ENCODE peak calls at places on chromosomes 5 and 9, in nine cellular contexts. L is right lobe of liver, K is lower lobe of right lung, E is ovary, A is heart left ventricle, P is fibroblast of lung, W is A549, B is prostate gland, V is adrenal gland. J is an unnamed sample. For H3K4me1, the result is how much of the 10 kb centered on the place peaks cover.

GRCh38 chr5:154107729-154108128 is 69.0 kb downstream of the MFAP3 start:
- DNase-seq in W (no peak), K (no peak), B (no peak), V (no peak), P (no peak), L (no peak), A (no peak), E (no peak), J (no peak)

GRCh38 chr9:19689324-19690087 is 99.3 kb downstream of the SLC24A2 start:
- DNase-seq in E (no peak), P (no peak), W (no peak), A (no peak), K (no peak), B (no peak), V (no peak), L (no peak), J (no peak)

GRCh38 chr5:7947301-7947700 is 78.4 kb downstream of the MTRR start:
- DNase-seq in W (no peak), B (no peak), A (no peak), L (no peak), P (no peak), E (no peak), V (no peak), K (no peak), J (no peak)

GRCh38 chr9:31259824-31260223 is 1124.6 kb upstream of the ACO1 start:
- DNase-seq in V (no peak), W (no peak), K (no peak), L (no peak), P (no peak), B (no peak), E (no peak), A (no peak), J (no peak)

GRCh38 chr9:82538634-82539033 is 524.3 kb downstream of the RASEF start:
- DNase-seq in P (peak), E (no peak), A (no peak), V (no peak), K (no peak), B (no peak), L (no peak), W (no peak), J (no peak)

GRCh38 chr5:145479862-145480261 is 355.3 kb downstream of the PRELID2 start:
- DNase-seq in W (no peak), B (no peak), L (no peak), E (no peak), V (no peak), K (no peak), A (no peak), P (peak), J (no peak)

GRCh38 chr5:178381921-178382688 is 149.5 kb upstream of the PHYKPL start:
- DNase-seq in V (no peak), E (peak), L (no peak), W (no peak), K (no peak), A (no peak), B (no peak), P (no peak), J (peak)

GRCh38 chr9:34650816-34651215 is 1.2 kb upstream of the IL11RA start:
- DNase-seq in P (peak), L (peak), E (peak), K (no peak), V (peak), W (no peak), B (no peak), A (no peak), J (no peak)

GRCh38 chr5:23631283-23632045 is 124.1 kb downstream of the PRDM9 start:
- DNase-seq in E (no peak), W (peak), V (no peak), B (no peak), P (peak), L (no peak), A (peak), K (no peak), J (no peak)

GRCh38 chr5:89572696-89573095 is 689.7 kb upstream of the MEF2C start:
- DNase-seq in V (no peak), W (no peak), B (no peak), L (no peak), P (peak), K (no peak), A (no peak), E (no peak), J (no peak)

GRCh38 chr5:77893225-77893860 is 117.2 kb upstream of the TBCA start:
- DNase-seq in P (peak), B (no peak), L (no peak), E (no peak), K (no peak), A (no peak), V (peak), W (peak), J (no peak)

GRCh38 chr5:169280286-169280685 is 20.7 kb downstream of the SLIT3 start:
- DNase-seq in B (no peak), P (peak), V (peak), L (no peak), K (no peak), E (peak), W (no peak), A (no peak), J (no peak)

GRCh38 chr9:134871941-134872340 is 8.7 kb upstream of the FCN2 start:
- DNase-seq in L (peak), A (peak), P (no peak), B (no peak), W (no peak), K (no peak), V (no peak), E (peak), J (peak)

GRCh38 chr9:3008091-3008490 is 164.2 kb upstream of the PUM3 start:
- DNase-seq in K (no peak), B (no peak), V (no peak), E (no peak), W (no peak), L (no peak), A (no peak), P (no peak), J (no peak)

DNA sequence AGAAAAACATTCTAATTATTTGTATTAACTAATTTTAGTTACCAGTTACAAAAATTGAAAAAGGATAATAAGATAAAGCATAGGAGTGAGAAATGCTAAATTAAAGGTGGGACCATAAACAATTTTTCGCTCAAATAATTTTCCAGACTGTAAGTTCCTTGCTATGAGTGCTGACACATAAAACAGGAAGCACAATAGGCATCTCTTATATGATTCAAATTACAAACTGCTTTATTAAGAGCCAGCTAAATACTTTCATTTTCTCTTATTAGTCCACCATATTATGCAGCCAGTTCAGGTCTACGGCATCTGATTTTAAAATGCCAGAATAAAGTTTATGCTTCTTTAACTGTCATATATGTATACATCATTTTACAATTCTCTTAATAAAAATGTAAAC is 4.4 kb downstream of the RC3H2 start:
- DNase-seq in B (no peak), L (no peak), E (no peak), K (no peak), A (no peak), W (no peak), V (no peak), P (peak), J (no peak)
- H3K4me1 ChIP-seq in B (under half), L (under half), E (under half), K (half or more), A (half or more), W (under half), V (under half), P (under half), J (under half)

DNA sequence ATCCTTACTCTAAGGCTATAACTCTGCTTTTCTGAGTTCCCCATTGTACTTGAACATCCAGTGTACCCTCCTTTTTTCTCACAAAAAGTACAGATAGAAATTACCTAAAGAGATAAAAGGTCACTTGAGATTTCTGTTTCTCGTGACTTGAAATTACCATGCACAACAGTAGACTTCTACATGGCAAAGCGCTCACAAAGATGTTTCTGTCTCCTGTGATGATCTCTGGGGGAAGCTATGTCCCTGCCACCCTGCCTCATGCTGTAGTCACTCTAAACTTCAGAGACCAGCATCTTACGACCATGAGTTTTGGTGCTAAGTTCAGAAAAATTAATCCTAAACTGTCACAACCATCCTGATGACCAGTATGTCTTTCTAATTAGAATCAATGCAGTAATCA is 36.2 kb downstream of the NFIB start:
- DNase-seq in B (no peak), L (no peak), E (no peak), A (no peak), K (no peak), W (no peak), P (no peak), V (no peak), J (no peak)
- H3K4me3 ChIP-seq in B (no peak), L (no peak), E (no peak), A (no peak), K (no peak), W (no peak), P (no peak), V (no peak), J (peak)

GRCh38 chr9:128495804-128496417 is 8.6 kb upstream of the GLE1 start:
- DNase-seq in E (no peak), W (no peak), K (no peak), V (no peak), P (no peak), B (no peak), L (peak), A (no peak), J (peak)
- TF ChIP-seq CTCF in E (no peak), W (no peak), K (no peak), V (no peak), P (no peak), B (no peak), L (peak), A (no peak), J (no peak)

DNA sequence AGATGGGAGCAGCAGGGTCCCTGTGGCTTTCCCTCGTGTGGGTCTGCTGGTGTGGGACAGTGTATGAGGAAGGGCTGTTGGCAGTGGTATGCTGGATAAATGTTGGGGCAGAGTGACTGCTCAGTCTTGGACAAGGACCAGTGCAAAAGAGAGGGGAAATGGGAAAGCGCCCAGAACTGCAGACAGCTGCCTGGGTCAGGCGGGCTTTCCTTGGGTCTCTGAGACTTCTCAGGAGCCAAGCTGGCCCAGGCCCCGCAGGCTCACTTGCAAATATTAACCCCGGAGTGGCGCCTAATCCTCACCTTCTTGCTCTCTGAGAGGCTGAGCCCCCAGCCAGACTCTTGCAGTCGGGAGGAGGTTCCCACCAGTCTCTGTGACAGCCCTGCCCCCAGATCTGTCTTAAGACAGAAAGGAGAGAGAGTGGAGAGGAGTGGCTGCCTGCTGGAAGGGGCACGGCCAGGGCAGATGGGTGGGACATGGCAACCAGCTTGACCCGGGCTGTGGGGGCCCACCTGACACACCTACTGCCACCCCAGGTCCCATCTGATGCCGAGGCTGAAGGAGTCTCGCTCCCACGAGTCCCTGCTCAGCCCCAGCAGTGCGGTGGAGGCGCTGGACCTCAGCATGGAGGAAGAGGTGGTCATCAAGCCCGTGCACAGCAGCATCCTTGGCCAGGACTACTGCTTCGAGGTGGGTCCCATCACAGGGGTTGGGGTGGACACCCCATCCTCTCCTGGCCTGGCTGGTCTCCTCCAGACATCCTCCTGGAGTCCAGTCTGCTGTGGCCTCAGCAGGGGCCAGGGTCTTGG is 105.2 kb downstream of the DAB2IP start:
- DNase-seq in E (no peak), K (no peak), W (no peak), L (no peak), P (no peak), A (no peak), V (no peak), B (no peak), J (no peak)
- H3K4me1 ChIP-seq in E (under half), K (half or more), W (under half), L (under half), P (under half), A (half or more), V (under half), B (under half), J (under half)

J was measured in kidney.